ENCODE peak calls at places on chromosomes 16 and 17, in ten cellular contexts. M is astrocyte; Y is GM10248; L is HCEC 1CT; A is activated gamma-delta T cell treated with Interleukin-2 at 50 U/mL for 16 hours; G is AG20443; S is epithelial cell of esophagus; U is Calu3; H is effector memory CD8-positive, alpha-beta T cell; R is GM04504. B is an unnamed sample.
A peak's percentile ranks its signal among the peaks of the same experiment; 100 is the strongest.

GRCh38 chr16:54655171-54655590 is 275.5 kb upstream of the IRX5 start:
- DNase-seq in Y (no peak), R (no peak), G (no peak), S (peak; percentile 21), M (peak; percentile 40), U (no peak), A (no peak), H (no peak), L (no peak), B (no peak)

GRCh38 chr17:4810696-4811289 is 3.8 kb downstream of the PLD2 start:
- DNase-seq in G (no peak), L (no peak), M (no peak), A (no peak), R (no peak), U (no peak), H (no peak), S (no peak), Y (no peak), B (no peak)

GRCh38 chr17:16304832-16305231 is 48.4 kb downstream of the CENPV start:
- DNase-seq in G (no peak), H (no peak), M (no peak), L (peak; percentile 51), U (peak; percentile 15), R (no peak), Y (peak; percentile 20), A (no peak), S (peak; percentile 24), B (peak; percentile 38)

GRCh38 chr16:84027607-84028006 is 15.0 kb downstream of the SLC38A8 start:
- DNase-seq in U (no peak), G (no peak), S (no peak), A (no peak), M (no peak), L (no peak), Y (no peak), R (no peak), H (no peak), B (no peak)

GRCh38 chr17:2815781-2816185 is 19.5 kb downstream of the RAP1GAP2 start:
- DNase-seq in U (no peak), R (no peak), Y (no peak), H (peak; percentile 23), A (no peak), S (no peak), L (no peak), M (no peak), G (no peak), B (peak; percentile 75)

GRCh38 chr16:13093676-13094075 is 192.3 kb downstream of the SHISA9 start:
- DNase-seq in Y (no peak), G (no peak), L (no peak), R (no peak), U (no peak), S (peak; percentile 18), H (no peak), A (no peak), M (no peak), B (no peak)

GRCh38 chr17:66957951-66958579 is 6.4 kb upstream of the CACNG4 start:
- DNase-seq in Y (no peak), L (no peak), R (no peak), M (no peak), U (no peak), S (no peak), G (no peak), H (no peak), A (no peak), B (no peak)

GRCh38 chr16:69373019-69373418 is 12.8 kb downstream of the TERF2 start:
- DNase-seq in U (no peak), G (no peak), M (no peak), Y (no peak), A (no peak), L (no peak), S (no peak), R (no peak), H (no peak), B (no peak)

GRCh38 chr17:37286430-37286829 is 89.4 kb upstream of the C17orf78 start:
- DNase-seq in H (no peak), M (no peak), S (no peak), G (no peak), L (no peak), U (no peak), A (no peak), R (no peak), Y (no peak), B (no peak)

GRCh38 chr17:55341432-55341831 is 76.7 kb downstream of the HLF start:
- DNase-seq in A (no peak), G (peak; percentile 47), S (peak; percentile 11), U (no peak), R (no peak), Y (peak; percentile 18), H (no peak), L (peak; percentile 17), M (peak; percentile 92), B (no peak)

GRCh38 chr17:39164675-39165143 is 1.3 kb downstream of the ARL5C start:
- DNase-seq in L (peak; percentile 93), S (peak; percentile 80), A (peak; percentile 77), R (peak; percentile 83), G (peak; percentile 93), U (peak; percentile 99), M (peak; percentile 94), H (peak; percentile 73), Y (peak; percentile 97), B (peak; percentile 93)

GRCh38 chr16:22425036-22425801 is 50.8 kb upstream of the CDR2 start:
- DNase-seq in M (no peak), R (peak; percentile 84), H (no peak), G (peak; percentile 81), S (no peak), Y (no peak), U (no peak), L (no peak), A (no peak), B (no peak)

GRCh38 chr17:48728232-48729231 is at the start of gene HOXB13:
- DNase-seq in Y (no peak), M (no peak), H (no peak), L (peak; percentile 35), G (peak; percentile 69), U (peak; percentile 70), A (no peak), R (peak; percentile 49), S (no peak), B (peak; percentile 37)

GRCh38 chr17:29140631-29141483 is 39.3 kb downstream of the MYO18A start:
- DNase-seq in Y (no peak), R (no peak), U (no peak), S (no peak), M (no peak), L (no peak), A (peak; percentile 60), H (peak; percentile 68), G (no peak), B (peak; percentile 84)

GRCh38 chr17:59785091-59785799 is 77.8 kb downstream of the VMP1 start:
- DNase-seq in Y (no peak), H (no peak), U (no peak), G (no peak), L (no peak), A (no peak), R (no peak), M (no peak), S (peak; percentile 22), B (no peak)

B was measured in SK-N-DZ.